ENCODE peak calls at places on chromosomes 5 and 9, in seven cellular contexts. One of them, this sample, is unnamed.
A peak's percentile ranks its signal among the peaks of the same experiment; 100 is the strongest.

GRCh38 chr5:159257007-159257406 is 6.1 kb upstream of the UBLCP1 start:
- DNase-seq in mesenchymal stem cell: no peak
- DNase-seq in H9: no peak
- DNase-seq in H1: no peak
- DNase-seq in IMR-90: no peak
- DNase-seq in mesendoderm: no peak
- DNase-seq in neuronal stem cell: no peak
- DNase-seq in this sample: no peak

GRCh38 chr5:5340206-5340729 is 82.2 kb upstream of the ICE1 start:
- DNase-seq in neuronal stem cell: no peak
- DNase-seq in mesenchymal stem cell: peak; percentile 96
- DNase-seq in mesendoderm: peak; percentile 97
- DNase-seq in H1: peak; percentile 47
- DNase-seq in IMR-90: peak; percentile 83
- DNase-seq in H9: peak; percentile 72
- DNase-seq in this sample: peak; percentile 81

GRCh38 chr5:164708831-164709230 is 1203.4 kb downstream of the MAT2B start:
- DNase-seq in mesenchymal stem cell: no peak
- DNase-seq in neuronal stem cell: no peak
- DNase-seq in H1: no peak
- DNase-seq in H9: peak; percentile 47
- DNase-seq in IMR-90: no peak
- DNase-seq in mesendoderm: peak; percentile 33
- DNase-seq in this sample: no peak

GRCh38 chr9:76519027-76519835 is 60.2 kb downstream of the GCNT1 start:
- DNase-seq in H1: no peak
- DNase-seq in IMR-90: no peak
- DNase-seq in mesenchymal stem cell: no peak
- DNase-seq in neuronal stem cell: no peak
- DNase-seq in H9: no peak
- DNase-seq in mesendoderm: no peak
- DNase-seq in this sample: peak; percentile 91

GRCh38 chr9:135338546-135338945 is 141.0 kb upstream of the PPP1R26 start:
- DNase-seq in IMR-90: no peak
- DNase-seq in neuronal stem cell: no peak
- DNase-seq in mesenchymal stem cell: no peak
- DNase-seq in mesendoderm: no peak
- DNase-seq in H9: peak; percentile 24
- DNase-seq in H1: no peak
- DNase-seq in this sample: no peak

GRCh38 chr9:123300554-123300953 is 32.2 kb upstream of the STRBP start:
- DNase-seq in mesendoderm: no peak
- DNase-seq in H9: no peak
- DNase-seq in neuronal stem cell: no peak
- DNase-seq in H1: no peak
- DNase-seq in IMR-90: no peak
- DNase-seq in mesenchymal stem cell: no peak
- DNase-seq in this sample: no peak

GRCh38 chr5:130135506-130135905 is 231.2 kb downstream of the CHSY3 start:
- DNase-seq in H1: no peak
- DNase-seq in mesendoderm: no peak
- DNase-seq in H9: no peak
- DNase-seq in mesenchymal stem cell: peak; percentile 87
- DNase-seq in IMR-90: peak; percentile 7
- DNase-seq in neuronal stem cell: no peak
- DNase-seq in this sample: peak; percentile 17

GRCh38 chr5:137248476-137248970 is 250.6 kb downstream of the SPOCK1 start:
- DNase-seq in H9: no peak
- DNase-seq in IMR-90: no peak
- DNase-seq in mesendoderm: no peak
- DNase-seq in H1: no peak
- DNase-seq in neuronal stem cell: no peak
- DNase-seq in mesenchymal stem cell: no peak
- DNase-seq in this sample: no peak

GRCh38 chr9:124010303-124010664 is 1.3 kb upstream of the LHX2 start:
- DNase-seq in mesendoderm: no peak
- DNase-seq in neuronal stem cell: no peak
- DNase-seq in H9: no peak
- DNase-seq in H1: no peak
- DNase-seq in mesenchymal stem cell: no peak
- DNase-seq in IMR-90: no peak
- DNase-seq in this sample: no peak

GRCh38 chr5:143664623-143665022 is 147.3 kb upstream of the HMHB1 start:
- DNase-seq in mesenchymal stem cell: no peak
- DNase-seq in IMR-90: no peak
- DNase-seq in neuronal stem cell: no peak
- DNase-seq in H1: no peak
- DNase-seq in H9: no peak
- DNase-seq in mesendoderm: no peak
- DNase-seq in this sample: no peak

GRCh38 chr5:137594717-137595116 is 95.6 kb upstream of the SPOCK1 start:
- DNase-seq in H1: no peak
- DNase-seq in H9: no peak
- DNase-seq in mesendoderm: no peak
- DNase-seq in mesenchymal stem cell: no peak
- DNase-seq in IMR-90: peak; percentile 6
- DNase-seq in neuronal stem cell: no peak
- DNase-seq in this sample: no peak

GRCh38 chr9:120715331-120715924 is 1.2 kb upstream of the MEGF9 start:
- DNase-seq in mesenchymal stem cell: peak; percentile 86
- DNase-seq in IMR-90: peak; percentile 77
- DNase-seq in H1: peak; percentile 34
- DNase-seq in mesendoderm: peak; percentile 70
- DNase-seq in neuronal stem cell: peak; percentile 42
- DNase-seq in H9: peak; percentile 74
- DNase-seq in this sample: peak; percentile 75

GRCh38 chr5:65356274-65356673 is 125.4 kb downstream of the ADAMTS6 start:
- DNase-seq in H9: no peak
- DNase-seq in mesendoderm: no peak
- DNase-seq in neuronal stem cell: no peak
- DNase-seq in H1: no peak
- DNase-seq in IMR-90: no peak
- DNase-seq in mesenchymal stem cell: no peak
- DNase-seq in this sample: peak; percentile 31

GRCh38 chr5:100595152-100595811 is 60.1 kb downstream of the FAM174A start:
- DNase-seq in mesendoderm: peak; percentile 1
- DNase-seq in neuronal stem cell: no peak
- DNase-seq in IMR-90: peak; percentile 97
- DNase-seq in H1: no peak
- DNase-seq in mesenchymal stem cell: peak; percentile 94
- DNase-seq in H9: no peak
- DNase-seq in this sample: no peak

GRCh38 chr5:116539222-116539621 is 35.4 kb downstream of the SEMA6A start:
- DNase-seq in H1: no peak
- DNase-seq in neuronal stem cell: no peak
- DNase-seq in IMR-90: no peak
- DNase-seq in mesenchymal stem cell: no peak
- DNase-seq in H9: no peak
- DNase-seq in mesendoderm: no peak
- DNase-seq in this sample: no peak

GRCh38 chr5:32172908-32173393 is 1.2 kb downstream of the GOLPH3 start:
- DNase-seq in mesendoderm: peak; percentile 35
- DNase-seq in IMR-90: no peak
- DNase-seq in neuronal stem cell: no peak
- DNase-seq in H9: no peak
- DNase-seq in H1: no peak
- DNase-seq in mesenchymal stem cell: peak; percentile 41
- DNase-seq in this sample: no peak

GRCh38 chr5:162684145-162684544 is 616.6 kb downstream of the GABRG2 start:
- DNase-seq in neuronal stem cell: no peak
- DNase-seq in H1: no peak
- DNase-seq in IMR-90: no peak
- DNase-seq in H9: no peak
- DNase-seq in mesendoderm: no peak
- DNase-seq in mesenchymal stem cell: no peak
- DNase-seq in this sample: no peak
- H2BK5ac ChIP-seq in neuronal stem cell: no peak overlapping the region
- H2BK5ac ChIP-seq in H1: no peak overlapping the region
- H2BK5ac ChIP-seq in IMR-90: no peak overlapping the region
- H2BK5ac ChIP-seq in H9: no peak overlapping the region
- H2BK5ac ChIP-seq in mesendoderm: no peak overlapping the region
- H2BK5ac ChIP-seq in mesenchymal stem cell: no peak overlapping the region
- H2BK5ac ChIP-seq in this sample: no peak overlapping the region

GRCh38 chr5:55437859-55438206 is 96.9 kb downstream of the PLPP1 start:
- DNase-seq in H1: no peak
- DNase-seq in H9: no peak
- DNase-seq in mesendoderm: no peak
- DNase-seq in neuronal stem cell: no peak
- DNase-seq in mesenchymal stem cell: no peak
- DNase-seq in IMR-90: no peak
- DNase-seq in this sample: no peak
- H2BK5ac ChIP-seq in H1: peak overlapping the region; percentile 37
- H2BK5ac ChIP-seq in H9: no peak overlapping the region
- H2BK5ac ChIP-seq in mesendoderm: no peak overlapping the region
- H2BK5ac ChIP-seq in neuronal stem cell: no peak overlapping the region
- H2BK5ac ChIP-seq in mesenchymal stem cell: no peak overlapping the region
- H2BK5ac ChIP-seq in IMR-90: peak overlapping the region; percentile 85
- H2BK5ac ChIP-seq in this sample: peak overlapping the region; percentile 15

DNA sequence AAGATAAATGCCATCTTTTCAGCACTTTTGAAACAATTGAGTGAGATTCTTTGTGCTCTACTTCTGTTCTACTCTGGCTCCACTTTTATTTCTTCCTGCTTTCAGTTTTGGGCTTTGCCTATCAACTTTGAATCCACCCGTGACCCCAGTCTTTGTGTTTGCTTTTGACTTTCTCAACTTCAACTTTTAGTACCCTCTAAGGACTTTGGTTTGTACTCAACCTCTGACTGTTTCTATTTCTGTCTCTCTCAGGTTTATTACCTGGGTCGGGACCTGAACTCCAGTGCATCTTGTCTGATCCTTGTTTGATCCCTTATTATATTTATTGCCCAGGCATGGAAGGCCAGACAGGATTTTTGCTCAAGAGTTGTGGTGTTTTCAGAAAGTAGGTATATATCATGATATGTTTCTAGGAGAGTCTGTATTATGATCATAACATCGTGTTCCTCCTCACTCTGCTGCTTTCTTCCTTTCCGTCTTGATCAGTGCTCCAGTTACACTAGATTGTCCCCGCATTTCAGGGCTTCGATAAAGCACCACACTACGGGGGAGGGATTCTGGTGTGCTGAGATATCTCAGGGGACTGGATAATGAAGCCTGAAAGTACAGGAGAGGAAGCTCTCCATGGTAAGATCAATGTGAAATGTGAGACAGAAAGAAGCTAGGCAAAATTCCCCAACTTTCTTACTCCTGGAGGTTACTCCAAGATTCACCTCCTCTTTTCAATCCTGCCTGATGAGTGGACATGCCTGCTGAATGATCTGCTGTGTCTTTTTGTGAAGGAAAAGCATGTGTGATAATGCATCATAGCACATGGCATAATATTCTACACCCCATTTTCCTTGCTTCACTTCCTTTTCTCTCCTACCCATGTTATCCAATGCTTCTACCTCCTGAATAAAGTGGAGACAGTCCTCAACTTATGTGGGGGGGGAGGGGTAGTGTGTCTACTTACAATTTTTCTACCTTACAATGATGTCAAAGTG is 155.5 kb upstream of the GRIN3A start:
- DNase-seq in IMR-90: no peak
- DNase-seq in mesenchymal stem cell: no peak
- DNase-seq in mesendoderm: no peak
- DNase-seq in neuronal stem cell: no peak
- DNase-seq in H1: no peak
- DNase-seq in H9: no peak
- DNase-seq in this sample: no peak
- H2BK5ac ChIP-seq in IMR-90: no peak overlapping the region
- H2BK5ac ChIP-seq in mesenchymal stem cell: no peak overlapping the region
- H2BK5ac ChIP-seq in mesendoderm: no peak overlapping the region
- H2BK5ac ChIP-seq in neuronal stem cell: no peak overlapping the region
- H2BK5ac ChIP-seq in H1: no peak overlapping the region
- H2BK5ac ChIP-seq in H9: no peak overlapping the region
- H2BK5ac ChIP-seq in this sample: no peak overlapping the region

GRCh38 chr9:109993250-109993978 is 213.4 kb downstream of the PALM2AKAP2 start:
- DNase-seq in neuronal stem cell: no peak
- DNase-seq in mesendoderm: no peak
- DNase-seq in H9: no peak
- DNase-seq in IMR-90: no peak
- DNase-seq in mesenchymal stem cell: no peak
- DNase-seq in H1: no peak
- DNase-seq in this sample: no peak
- H2BK5ac ChIP-seq in neuronal stem cell: no peak overlapping the region
- H2BK5ac ChIP-seq in mesendoderm: no peak overlapping the region
- H2BK5ac ChIP-seq in H9: no peak overlapping the region
- H2BK5ac ChIP-seq in IMR-90: no peak overlapping the region
- H2BK5ac ChIP-seq in mesenchymal stem cell: no peak overlapping the region
- H2BK5ac ChIP-seq in H1: no peak overlapping the region
- H2BK5ac ChIP-seq in this sample: no peak overlapping the region

GRCh38 chr5:14142202-14142855 is 813 bp upstream of the TRIO start:
- DNase-seq in H9: no peak
- DNase-seq in mesendoderm: no peak
- DNase-seq in IMR-90: no peak
- DNase-seq in mesenchymal stem cell: peak; percentile 63
- DNase-seq in H1: no peak
- DNase-seq in neuronal stem cell: no peak
- DNase-seq in this sample: no peak
- H2BK5ac ChIP-seq in H9: no peak overlapping the region
- H2BK5ac ChIP-seq in mesendoderm: peak overlapping the region; percentile 69
- H2BK5ac ChIP-seq in IMR-90: peak overlapping the region; percentile 99
- H2BK5ac ChIP-seq in mesenchymal stem cell: peak overlapping the region; percentile 97
- H2BK5ac ChIP-seq in H1: peak overlapping the region; percentile 73
- H2BK5ac ChIP-seq in neuronal stem cell: no peak overlapping the region
- H2BK5ac ChIP-seq in this sample: peak overlapping the region; percentile 83

DNA sequence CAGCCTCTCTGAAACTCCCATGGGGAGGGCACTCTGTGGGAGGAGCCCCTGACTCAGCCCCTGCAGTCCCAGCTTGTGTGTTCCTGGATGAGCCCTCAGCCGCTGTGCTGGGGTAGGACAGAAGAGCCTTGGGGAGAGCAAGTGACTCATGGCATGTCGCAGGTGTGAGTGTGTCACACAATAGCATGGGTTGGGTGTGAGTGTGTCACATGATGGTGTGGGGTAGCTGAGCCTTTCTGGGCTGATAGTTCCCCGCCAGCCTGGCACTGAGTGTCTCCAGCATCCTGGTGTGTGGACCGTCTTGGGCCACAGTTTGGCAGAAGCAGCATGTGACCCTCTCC is 83.4 kb downstream of the PHF2 start:
- DNase-seq in mesendoderm: no peak
- DNase-seq in mesenchymal stem cell: no peak
- DNase-seq in IMR-90: peak; percentile 15
- DNase-seq in neuronal stem cell: no peak
- DNase-seq in H9: no peak
- DNase-seq in H1: no peak
- DNase-seq in this sample: no peak
- H2BK5ac ChIP-seq in mesendoderm: no peak overlapping the region
- H2BK5ac ChIP-seq in mesenchymal stem cell: no peak overlapping the region
- H2BK5ac ChIP-seq in IMR-90: no peak overlapping the region
- H2BK5ac ChIP-seq in neuronal stem cell: no peak overlapping the region
- H2BK5ac ChIP-seq in H9: no peak overlapping the region
- H2BK5ac ChIP-seq in H1: no peak overlapping the region
- H2BK5ac ChIP-seq in this sample: no peak overlapping the region

GRCh38 chr5:29337030-29337429 is 1856.5 kb upstream of the CDH6 start:
- DNase-seq in neuronal stem cell: no peak
- DNase-seq in H9: no peak
- DNase-seq in H1: no peak
- DNase-seq in mesenchymal stem cell: no peak
- DNase-seq in IMR-90: no peak
- DNase-seq in mesendoderm: no peak
- DNase-seq in this sample: no peak
- H2BK5ac ChIP-seq in neuronal stem cell: no peak overlapping the region
- H2BK5ac ChIP-seq in H9: no peak overlapping the region
- H2BK5ac ChIP-seq in H1: no peak overlapping the region
- H2BK5ac ChIP-seq in mesenchymal stem cell: no peak overlapping the region
- H2BK5ac ChIP-seq in IMR-90: no peak overlapping the region
- H2BK5ac ChIP-seq in mesendoderm: no peak overlapping the region
- H2BK5ac ChIP-seq in this sample: no peak overlapping the region

GRCh38 chr5:96655085-96655484 is 7.1 kb upstream of the CAST start:
- DNase-seq in neuronal stem cell: no peak
- DNase-seq in H9: no peak
- DNase-seq in mesendoderm: no peak
- DNase-seq in mesenchymal stem cell: peak; percentile 38
- DNase-seq in H1: no peak
- DNase-seq in IMR-90: no peak
- DNase-seq in this sample: peak; percentile 16
- H2BK5ac ChIP-seq in neuronal stem cell: no peak overlapping the region
- H2BK5ac ChIP-seq in H9: no peak overlapping the region
- H2BK5ac ChIP-seq in mesendoderm: no peak overlapping the region
- H2BK5ac ChIP-seq in mesenchymal stem cell: no peak overlapping the region
- H2BK5ac ChIP-seq in H1: no peak overlapping the region
- H2BK5ac ChIP-seq in IMR-90: no peak overlapping the region
- H2BK5ac ChIP-seq in this sample: peak overlapping the region; percentile 75

This sample was measured in trophoblast cell.